ENCODE peak calls at places on chromosomes 5 and 9, in five cellular contexts. One of them, this sample, is unnamed.

GRCh38 chr5:135048286-135048685 is 14.3 kb upstream of the PITX1 start:
- DNase-seq in CD8-positive, alpha-beta memory T cell: no peak
- DNase-seq in body of pancreas: no peak
- DNase-seq in tibial artery: no peak
- DNase-seq in AG09309: no peak
- DNase-seq in this sample: no peak

GRCh38 chr5:24905123-24905522 is 260.3 kb upstream of the CDH10 start:
- DNase-seq in tibial artery: no peak
- DNase-seq in body of pancreas: no peak
- DNase-seq in AG09309: no peak
- DNase-seq in CD8-positive, alpha-beta memory T cell: no peak
- DNase-seq in this sample: no peak

GRCh38 chr5:135213466-135214239 is 179.6 kb upstream of the PITX1 start:
- DNase-seq in AG09309: no peak
- DNase-seq in body of pancreas: no peak
- DNase-seq in tibial artery: peak
- DNase-seq in CD8-positive, alpha-beta memory T cell: no peak
- DNase-seq in this sample: no peak

GRCh38 chr9:37383876-37384715 is 38.4 kb upstream of the GRHPR start:
- DNase-seq in body of pancreas: no peak
- DNase-seq in AG09309: no peak
- DNase-seq in tibial artery: no peak
- DNase-seq in CD8-positive, alpha-beta memory T cell: no peak
- DNase-seq in this sample: no peak

GRCh38 chr5:145776886-145777285 is 58.3 kb downstream of the PRELID2 start:
- DNase-seq in AG09309: peak
- DNase-seq in body of pancreas: no peak
- DNase-seq in tibial artery: no peak
- DNase-seq in CD8-positive, alpha-beta memory T cell: no peak
- DNase-seq in this sample: no peak

GRCh38 chr9:86135374-86135773 is 36.0 kb upstream of the GOLM1 start:
- DNase-seq in AG09309: no peak
- DNase-seq in body of pancreas: peak
- DNase-seq in CD8-positive, alpha-beta memory T cell: no peak
- DNase-seq in tibial artery: no peak
- DNase-seq in this sample: no peak

GRCh38 chr5:107696071-107696470 is 25.3 kb upstream of the EFNA5 start:
- DNase-seq in tibial artery: no peak
- DNase-seq in CD8-positive, alpha-beta memory T cell: no peak
- DNase-seq in body of pancreas: no peak
- DNase-seq in AG09309: no peak
- DNase-seq in this sample: no peak

GRCh38 chr5:137866541-137867388 is 895 bp upstream of the MYOT start:
- DNase-seq in AG09309: no peak
- DNase-seq in body of pancreas: no peak
- DNase-seq in tibial artery: no peak
- DNase-seq in CD8-positive, alpha-beta memory T cell: no peak
- DNase-seq in this sample: no peak

GRCh38 chr9:105219291-105219805 is 25.1 kb upstream of the SLC44A1 start:
- DNase-seq in tibial artery: no peak
- DNase-seq in body of pancreas: no peak
- DNase-seq in AG09309: no peak
- DNase-seq in CD8-positive, alpha-beta memory T cell: no peak
- DNase-seq in this sample: no peak

GRCh38 chr9:88534456-88535225 is at the start of gene NXNL2:
- DNase-seq in AG09309: no peak
- DNase-seq in CD8-positive, alpha-beta memory T cell: no peak
- DNase-seq in body of pancreas: peak
- DNase-seq in tibial artery: peak
- DNase-seq in this sample: peak

GRCh38 chr5:171562822-171563221 is 143.4 kb downstream of the FGF18 start:
- DNase-seq in body of pancreas: no peak
- DNase-seq in tibial artery: no peak
- DNase-seq in AG09309: no peak
- DNase-seq in CD8-positive, alpha-beta memory T cell: no peak
- DNase-seq in this sample: no peak

GRCh38 chr5:134242146-134242545 is 16.3 kb upstream of the PPP2CA start:
- DNase-seq in body of pancreas: peak
- DNase-seq in tibial artery: no peak
- DNase-seq in CD8-positive, alpha-beta memory T cell: no peak
- DNase-seq in AG09309: peak
- DNase-seq in this sample: no peak

GRCh38 chr5:93585054-93585751 is 2.2 kb downstream of the NR2F1 start:
- DNase-seq in CD8-positive, alpha-beta memory T cell: no peak
- DNase-seq in AG09309: no peak
- DNase-seq in body of pancreas: peak
- DNase-seq in tibial artery: no peak
- DNase-seq in this sample: peak

GRCh38 chr5:176675676-176676360 is 28.5 kb downstream of the TSPAN17 start:
- DNase-seq in CD8-positive, alpha-beta memory T cell: no peak
- DNase-seq in tibial artery: no peak
- DNase-seq in body of pancreas: no peak
- DNase-seq in AG09309: no peak
- DNase-seq in this sample: peak

GRCh38 chr5:137741718-137742117 is 5.8 kb upstream of the KLHL3 start:
- DNase-seq in AG09309: no peak
- DNase-seq in tibial artery: no peak
- DNase-seq in CD8-positive, alpha-beta memory T cell: no peak
- DNase-seq in body of pancreas: no peak
- DNase-seq in this sample: no peak

GRCh38 chr5:39191216-39191615 is 28.1 kb downstream of the FYB1 start:
- DNase-seq in AG09309: no peak
- DNase-seq in tibial artery: no peak
- DNase-seq in CD8-positive, alpha-beta memory T cell: peak
- DNase-seq in body of pancreas: no peak
- DNase-seq in this sample: no peak

GRCh38 chr5:136598901-136599300 is 233.6 kb upstream of the TRPC7 start:
- DNase-seq in CD8-positive, alpha-beta memory T cell: no peak
- DNase-seq in AG09309: no peak
- DNase-seq in tibial artery: no peak
- DNase-seq in body of pancreas: no peak
- DNase-seq in this sample: no peak

GRCh38 chr9:135524130-135524861 is 3.1 kb downstream of the LCN1 start:
- DNase-seq in CD8-positive, alpha-beta memory T cell: no peak
- DNase-seq in body of pancreas: no peak
- DNase-seq in AG09309: no peak
- DNase-seq in tibial artery: peak
- DNase-seq in this sample: no peak

GRCh38 chr9:133844876-133845658 is 106.9 kb upstream of the SARDH start:
- DNase-seq in tibial artery: peak
- DNase-seq in CD8-positive, alpha-beta memory T cell: no peak
- DNase-seq in AG09309: no peak
- DNase-seq in body of pancreas: peak
- DNase-seq in this sample: no peak

GRCh38 chr9:17600962-17601593 is 22.2 kb downstream of the SH3GL2 start:
- DNase-seq in AG09309: peak
- DNase-seq in tibial artery: no peak
- DNase-seq in body of pancreas: no peak
- DNase-seq in CD8-positive, alpha-beta memory T cell: no peak
- DNase-seq in this sample: no peak

GRCh38 chr5:131524431-131524830 is 110.6 kb downstream of the RAPGEF6 start:
- DNase-seq in AG09309: no peak
- DNase-seq in body of pancreas: no peak
- DNase-seq in CD8-positive, alpha-beta memory T cell: no peak
- DNase-seq in tibial artery: no peak
- DNase-seq in this sample: no peak

GRCh38 chr5:14190194-14191164 is 47.3 kb downstream of the TRIO start:
- DNase-seq in tibial artery: no peak
- DNase-seq in CD8-positive, alpha-beta memory T cell: no peak
- DNase-seq in body of pancreas: peak
- DNase-seq in AG09309: peak
- DNase-seq in this sample: no peak
- H3K4me3 ChIP-seq in tibial artery: peak
- H3K4me3 ChIP-seq in CD8-positive, alpha-beta memory T cell: no peak
- H3K4me3 ChIP-seq in body of pancreas: no peak
- H3K4me3 ChIP-seq in AG09309: no peak
- H3K4me3 ChIP-seq in this sample: no peak

GRCh38 chr5:10303201-10303600 is 4.5 kb downstream of the CMBL start:
- DNase-seq in AG09309: no peak
- DNase-seq in body of pancreas: no peak
- DNase-seq in CD8-positive, alpha-beta memory T cell: no peak
- DNase-seq in tibial artery: no peak
- DNase-seq in this sample: no peak

GRCh38 chr5:10301266-10301665 is 6.4 kb downstream of the CMBL start:
- DNase-seq in tibial artery: no peak
- DNase-seq in body of pancreas: peak
- DNase-seq in AG09309: no peak
- DNase-seq in CD8-positive, alpha-beta memory T cell: no peak
- DNase-seq in this sample: no peak

GRCh38 chr5:10303699-10304170 is 4.0 kb downstream of the CMBL start:
- DNase-seq in body of pancreas: peak
- DNase-seq in AG09309: no peak
- DNase-seq in CD8-positive, alpha-beta memory T cell: no peak
- DNase-seq in tibial artery: no peak
- DNase-seq in this sample: no peak

GRCh38 chr5:10300246-10300645 is 7.5 kb downstream of the CMBL start:
- DNase-seq in body of pancreas: no peak
- DNase-seq in CD8-positive, alpha-beta memory T cell: no peak
- DNase-seq in AG09309: no peak
- DNase-seq in tibial artery: no peak
- DNase-seq in this sample: no peak

DNA sequence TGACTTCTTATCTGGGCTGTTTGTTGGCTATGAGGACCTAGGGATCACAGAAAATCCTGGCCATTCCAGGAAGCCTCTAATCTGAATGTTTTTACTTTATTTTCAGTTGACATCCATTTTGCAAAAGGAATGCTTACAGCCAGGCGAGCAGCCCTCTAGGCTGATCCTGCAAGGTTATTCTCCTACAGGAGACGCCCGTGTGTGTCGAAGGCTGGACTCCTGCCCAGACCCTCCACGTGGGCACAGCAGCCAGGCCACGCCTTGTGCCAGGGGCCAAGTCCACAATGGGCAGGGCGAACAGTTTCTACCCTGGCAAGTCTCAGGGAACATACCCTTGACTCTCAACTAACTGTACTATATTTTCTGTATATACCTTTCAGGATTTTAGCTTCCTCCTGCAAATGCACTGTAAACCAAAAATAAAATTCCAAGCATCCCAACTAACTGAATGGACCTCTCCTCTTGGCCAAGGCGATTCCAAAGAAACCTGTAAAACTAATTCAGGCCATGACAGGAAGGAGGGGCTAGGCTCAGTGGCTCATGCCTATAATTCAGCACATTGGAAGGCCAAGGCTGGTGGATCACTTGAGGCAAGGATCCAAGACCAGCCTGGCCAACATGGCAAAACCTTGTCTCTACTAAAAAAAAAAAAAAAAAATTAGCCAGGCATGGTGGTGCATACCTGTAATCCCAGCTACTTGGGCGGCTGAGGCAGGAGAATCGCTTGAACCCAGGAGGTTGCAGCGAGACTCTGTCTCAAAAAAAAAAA is 5.7 kb downstream of the CMBL start:
- DNase-seq in tibial artery: peak
- DNase-seq in AG09309: no peak
- DNase-seq in body of pancreas: peak
- DNase-seq in CD8-positive, alpha-beta memory T cell: no peak
- DNase-seq in this sample: no peak
- H3K4me3 ChIP-seq in tibial artery: no peak
- H3K4me3 ChIP-seq in AG09309: no peak
- H3K4me3 ChIP-seq in body of pancreas: no peak
- H3K4me3 ChIP-seq in CD8-positive, alpha-beta memory T cell: no peak
- H3K4me3 ChIP-seq in this sample: no peak

DNA sequence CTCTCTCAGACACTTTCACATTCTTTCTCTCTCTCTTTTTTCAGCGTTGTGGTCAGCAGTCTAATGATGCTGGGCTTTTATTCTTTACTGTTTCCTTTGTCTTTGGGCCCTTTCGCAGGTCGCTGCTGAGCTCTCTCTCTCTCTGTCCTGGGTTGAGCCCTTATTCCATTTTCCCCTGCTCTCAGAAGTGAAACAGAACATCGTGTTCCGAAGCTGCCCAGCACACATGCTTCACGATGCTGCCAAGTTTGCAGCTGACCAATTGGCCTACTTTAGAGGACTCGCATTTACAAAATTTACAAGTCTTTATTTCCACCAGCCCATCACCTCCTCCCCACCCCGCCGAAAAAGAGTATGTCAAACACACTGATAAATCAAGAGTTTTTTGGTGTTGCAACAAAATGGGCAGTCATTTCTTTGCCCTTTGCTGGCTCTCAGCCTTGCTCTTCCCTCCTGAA is 44.4 kb upstream of the PIK3R1 start:
- DNase-seq in tibial artery: peak
- DNase-seq in AG09309: no peak
- DNase-seq in CD8-positive, alpha-beta memory T cell: no peak
- DNase-seq in body of pancreas: peak
- DNase-seq in this sample: no peak
- H3K4me3 ChIP-seq in tibial artery: no peak
- H3K4me3 ChIP-seq in AG09309: peak
- H3K4me3 ChIP-seq in CD8-positive, alpha-beta memory T cell: no peak
- H3K4me3 ChIP-seq in body of pancreas: no peak
- H3K4me3 ChIP-seq in this sample: no peak

DNA sequence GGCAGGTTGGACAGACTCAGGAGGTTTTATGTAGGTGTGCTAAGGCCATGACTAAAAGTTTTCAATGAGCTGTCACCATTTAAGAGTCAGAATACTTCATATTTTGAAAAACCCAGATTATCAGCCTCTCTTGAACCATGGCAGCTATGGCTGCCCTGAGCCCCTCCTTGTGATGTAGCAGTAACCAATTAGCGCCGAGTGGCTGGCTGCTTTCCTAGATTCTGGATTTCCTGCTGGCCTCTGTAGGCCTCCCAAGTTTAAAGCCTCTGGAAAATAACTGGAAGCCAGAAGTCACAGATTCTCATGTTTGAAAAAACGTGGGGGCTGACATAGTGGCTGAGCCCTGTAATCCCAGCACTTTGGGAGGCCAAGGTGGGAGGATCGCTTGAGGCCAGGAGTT is 25.5 kb downstream of the DAB2IP start:
- DNase-seq in body of pancreas: no peak
- DNase-seq in tibial artery: no peak
- DNase-seq in CD8-positive, alpha-beta memory T cell: no peak
- DNase-seq in AG09309: no peak
- DNase-seq in this sample: no peak
- H3K4me3 ChIP-seq in body of pancreas: no peak
- H3K4me3 ChIP-seq in tibial artery: no peak
- H3K4me3 ChIP-seq in CD8-positive, alpha-beta memory T cell: no peak
- H3K4me3 ChIP-seq in AG09309: no peak
- H3K4me3 ChIP-seq in this sample: no peak

GRCh38 chr9:8850916-8851315 is 1051.3 kb upstream of the DMAC1 start:
- DNase-seq in CD8-positive, alpha-beta memory T cell: no peak
- DNase-seq in body of pancreas: no peak
- DNase-seq in AG09309: no peak
- DNase-seq in tibial artery: no peak
- DNase-seq in this sample: no peak
- H3K4me3 ChIP-seq in CD8-positive, alpha-beta memory T cell: no peak
- H3K4me3 ChIP-seq in body of pancreas: no peak
- H3K4me3 ChIP-seq in AG09309: no peak
- H3K4me3 ChIP-seq in tibial artery: no peak
- H3K4me3 ChIP-seq in this sample: no peak

GRCh38 chr5:173572431-173573125 is 43.9 kb downstream of the BOD1 start:
- DNase-seq in body of pancreas: no peak
- DNase-seq in tibial artery: no peak
- DNase-seq in AG09309: no peak
- DNase-seq in CD8-positive, alpha-beta memory T cell: no peak
- DNase-seq in this sample: no peak
- H3K4me3 ChIP-seq in body of pancreas: no peak
- H3K4me3 ChIP-seq in tibial artery: no peak
- H3K4me3 ChIP-seq in AG09309: peak
- H3K4me3 ChIP-seq in CD8-positive, alpha-beta memory T cell: no peak
- H3K4me3 ChIP-seq in this sample: peak